ENCODE peak calls at places on chromosomes 5 and 9, in six cellular contexts. J is esophagus squamous epithelium, B is sigmoid colon, G is astrocyte, F is mesendoderm, P is body of pancreas. H is an unnamed sample.

GRCh38 chr5:181058321-181058720 is 18.3 kb downstream of the BTNL9 start:
- DNase-seq in J (no peak), B (no peak), G (no peak), F (no peak), P (no peak), H (no peak)

GRCh38 chr5:107519900-107520354 is 150.8 kb downstream of the EFNA5 start:
- DNase-seq in J (no peak), B (no peak), G (peak; percentile 23), F (peak; percentile 76), P (no peak), H (no peak)

GRCh38 chr5:73694089-73694488 is 68.1 kb downstream of the ARHGEF28 start:
- DNase-seq in J (no peak), B (no peak), G (no peak), F (no peak), P (no peak), H (no peak)

GRCh38 chr5:34903260-34903659 is 12.0 kb downstream of the RAD1 start:
- DNase-seq in J (no peak), B (no peak), G (no peak), F (no peak), P (no peak), H (no peak)

GRCh38 chr9:16039103-16039987 is 486.5 kb downstream of the CCDC171 start:
- DNase-seq in J (no peak), B (peak; percentile 71), G (peak; percentile 34), F (peak; percentile 86), P (no peak), H (peak; percentile 22)

GRCh38 chr5:71922584-71923106 is 184.6 kb upstream of the MAP1B start:
- DNase-seq in J (no peak), B (no peak), G (peak; percentile 94), F (peak; percentile 95), P (no peak), H (no peak)

GRCh38 chr5:147036691-147037245 is 158.2 kb upstream of the PPP2R2B start:
- DNase-seq in J (no peak), B (no peak), G (peak; percentile 8), F (no peak), P (no peak), H (no peak)

GRCh38 chr9:20618361-20618799 is 3.9 kb downstream of the MLLT3 start:
- DNase-seq in J (no peak), B (no peak), G (peak; percentile 29), F (no peak), P (peak; percentile 72), H (peak; percentile 73)

GRCh38 chr9:96646081-96646991 is 8.8 kb downstream of the PRXL2C start:
- DNase-seq in J (no peak), B (no peak), G (peak; percentile 44), F (no peak), P (no peak), H (no peak)

GRCh38 chr5:1670342-1670741 is 129.3 kb downstream of the MRPL36 start:
- DNase-seq in J (no peak), B (no peak), G (peak; percentile 5), F (no peak), P (no peak), H (no peak)

GRCh38 chr9:87405677-87406544 is 91.8 kb upstream of the DAPK1 start:
- DNase-seq in J (no peak), B (peak; percentile 78), G (no peak), F (peak; percentile 53), P (peak; percentile 63), H (peak; percentile 20)

GRCh38 chr5:9865574-9865973 is 235.4 kb upstream of the TAS2R1 start:
- DNase-seq in J (no peak), B (no peak), G (no peak), F (peak; percentile 30), P (no peak), H (no peak)

GRCh38 chr9:38620483-38621433 is at the start of gene ANKRD18A:
- DNase-seq in J (no peak), B (peak; percentile 72), G (peak; percentile 45), F (peak; percentile 98), P (peak; percentile 95), H (peak; percentile 87)

GRCh38 chr9:95127249-95128176 is 190.0 kb downstream of the FANCC start:
- DNase-seq in J (peak; percentile 22), B (peak; percentile 94), G (peak; percentile 52), F (peak; percentile 89), P (peak; percentile 93), H (peak; percentile 86)

GRCh38 chr5:8993031-8993430 is 552.8 kb downstream of the SEMA5A start:
- DNase-seq in J (no peak), B (no peak), G (no peak), F (peak; percentile 54), P (no peak), H (no peak)

GRCh38 chr9:91285729-91286353 is 75.9 kb downstream of the AUH start:
- DNase-seq in J (no peak), B (no peak), G (peak; percentile 9), F (no peak), P (peak; percentile 25), H (no peak)

GRCh38 chr5:6568383-6568782 is 64.5 kb downstream of the NSUN2 start:
- DNase-seq in J (no peak), B (no peak), G (no peak), F (no peak), P (no peak), H (no peak)

GRCh38 chr9:2158111-2158610 is 143.0 kb downstream of the SMARCA2 start:
- DNase-seq in J (no peak), B (peak; percentile 67), G (peak; percentile 54), F (peak; percentile 57), P (peak; percentile 66), H (peak; percentile 57)

GRCh38 chr5:77304388-77304787 is 93.9 kb downstream of the PDE8B start:
- DNase-seq in J (no peak), B (no peak), G (no peak), F (no peak), P (no peak), H (no peak)

GRCh38 chr9:98867434-98868168 is 60.1 kb downstream of the GALNT12 start:
- DNase-seq in J (no peak), B (peak; percentile 93), G (peak; percentile 87), F (peak; percentile 49), P (peak; percentile 92), H (peak; percentile 60)

GRCh38 chr9:4327504-4328191 is 27.8 kb upstream of the GLIS3 start:
- DNase-seq in J (no peak), B (no peak), G (peak; percentile 81), F (peak; percentile 50), P (no peak), H (no peak)

GRCh38 chr5:141094481-141095262 is at the start of gene PCDHB2:
- DNase-seq in J (no peak), B (no peak), G (peak; percentile 1), F (peak; percentile 97), P (peak; percentile 28), H (no peak)

GRCh38 chr9:79542735-79543504 is 28.8 kb upstream of the TLE4 start:
- DNase-seq in J (no peak), B (no peak), G (no peak), F (peak; percentile 11), P (no peak), H (no peak)

GRCh38 chr5:179267671-179268071 is 77.6 kb downstream of the ADAMTS2 start:
- DNase-seq in J (no peak), B (peak; percentile 64), G (no peak), F (no peak), P (no peak), H (no peak)

GRCh38 chr9:79053613-79054012 is 518.2 kb upstream of the TLE4 start:
- DNase-seq in J (no peak), B (no peak), G (peak; percentile 50), F (no peak), P (no peak), H (no peak)

GRCh38 chr5:132785355-132785754 is 8.3 kb upstream of the SEPTIN8 start:
- DNase-seq in J (no peak), B (no peak), G (peak; percentile 38), F (no peak), P (no peak), H (no peak)

GRCh38 chr5:105428461-105429129 is 1866.0 kb upstream of the NUDT12 start:
- DNase-seq in J (no peak), B (no peak), G (no peak), F (no peak), P (no peak), H (no peak)

DNA sequence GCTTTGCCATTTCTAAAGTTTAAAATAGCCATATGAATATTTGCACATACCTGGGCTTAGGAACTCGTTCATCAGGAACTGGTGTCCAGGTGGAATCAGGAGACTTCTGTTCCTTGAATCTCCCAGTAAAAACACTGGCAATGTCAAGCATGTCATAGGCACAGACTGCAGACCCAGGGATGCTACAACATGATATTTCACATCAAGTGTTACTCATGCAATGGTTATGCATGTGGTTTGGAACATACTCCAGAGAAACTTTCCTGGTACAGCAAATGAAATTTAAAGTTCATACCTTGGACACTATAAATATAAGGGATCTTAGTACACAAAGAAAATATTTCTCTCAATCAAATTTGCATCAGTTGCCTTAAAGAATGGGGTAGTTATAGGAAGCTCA is 92.2 kb downstream of the SEMA6A start:
- DNase-seq in J (no peak), B (no peak), G (peak; percentile 64), F (no peak), P (no peak), H (no peak)
- H3K36me3 ChIP-seq in J (no peaks in the 10 kb centered on the region), B (peaks cover 80% of the 10 kb centered on the region), G (no peaks in the 10 kb centered on the region), F (peaks cover 20% of the 10 kb centered on the region), P (peaks cover 2% of the 10 kb centered on the region), H (no peaks in the 10 kb centered on the region)

GRCh38 chr5:173313311-173313710 is 14.9 kb downstream of the STC2 start:
- DNase-seq in J (no peak), B (no peak), G (no peak), F (no peak), P (no peak), H (no peak)
- H3K4me1 ChIP-seq in J (peaks cover 45% of the 10 kb centered on the region), B (no peaks in the 10 kb centered on the region), G (peaks cover 31% of the 10 kb centered on the region), F (no peaks in the 10 kb centered on the region), P (peaks cover 45% of the 10 kb centered on the region), H (no peaks in the 10 kb centered on the region)

GRCh38 chr9:114691956-114692295 is 9.9 kb upstream of the TEX48 start:
- DNase-seq in J (no peak), B (no peak), G (no peak), F (no peak), P (no peak), H (no peak)
- H3K27ac ChIP-seq in J (no peak overlapping the region), B (no peak overlapping the region), G (peak overlapping the region; percentile 82), F (no peak overlapping the region), P (no peak overlapping the region), H (no peak overlapping the region)

GRCh38 chr5:96781031-96781733 is 26.6 kb downstream of the ERAP1 start:
- DNase-seq in J (no peak), B (no peak), G (peak; percentile 66), F (no peak), P (no peak), H (no peak)

GRCh38 chr5:96778409-96778808 is 29.3 kb downstream of the ERAP1 start:
- DNase-seq in J (no peak), B (peak; percentile 66), G (no peak), F (no peak), P (peak; percentile 57), H (no peak)

GRCh38 chr5:96783326-96783725 is 24.4 kb downstream of the ERAP1 start:
- DNase-seq in J (no peak), B (no peak), G (no peak), F (no peak), P (no peak), H (no peak)

GRCh38 chr5:96781734-96782064 is 26.0 kb downstream of the ERAP1 start:
- DNase-seq in J (no peak), B (no peak), G (no peak), F (no peak), P (no peak), H (no peak)

DNA sequence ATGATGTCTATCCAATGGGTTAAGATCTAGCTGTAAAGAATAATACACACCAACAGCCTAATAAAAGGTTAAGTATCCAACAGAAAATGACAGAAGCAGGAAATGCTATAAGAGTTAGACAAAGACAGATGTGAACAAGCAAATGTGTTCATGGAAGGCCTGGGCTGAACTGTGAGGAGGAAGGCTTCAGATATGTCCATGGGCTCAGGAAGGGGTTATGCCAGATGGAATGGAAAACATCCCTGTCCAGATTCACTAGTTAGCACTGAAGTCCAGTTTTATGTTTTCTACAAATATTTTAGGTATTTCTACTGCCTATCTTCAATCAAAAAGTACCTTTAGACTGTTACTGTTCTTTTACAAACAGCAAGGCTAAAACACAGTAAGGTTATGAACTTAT is 27.1 kb downstream of the ERAP1 start:
- DNase-seq in J (no peak), B (no peak), G (no peak), F (no peak), P (no peak), H (no peak)
- H3K36me3 ChIP-seq in J (peaks cover 6% of the 10 kb centered on the region), B (peaks cover 50% of the 10 kb centered on the region), G (peaks cover 24% of the 10 kb centered on the region), F (no peaks in the 10 kb centered on the region), P (peaks cover 20% of the 10 kb centered on the region), H (no peaks in the 10 kb centered on the region)

H was measured in colonic mucosa.